ENCODE peak calls at places on chromosomes 2 and 18, in eight cellular contexts. U is heart right ventricle, K is SK-N-SH, C is stomach, H is esophagus muscularis mucosa, V is cardiac muscle cell, A is cardiac fibroblast, M is heart left ventricle. F is an unnamed sample.

GRCh38 chr2:178238144-178238521 is 43.8 kb downstream of the OSBPL6 start:
- DNase-seq in U (no peak), K (no peak), C (no peak), H (no peak), V (no peak), A (peak), M (no peak), F (no peak)

GRCh38 chr18:6414723-6415362 is at the start of gene L3MBTL4:
- DNase-seq in U (peak), K (peak), C (peak), H (peak), V (peak), A (no peak), M (peak), F (no peak)

GRCh38 chr2:66252002-66252545 is 182.9 kb upstream of the MEIS1 start:
- DNase-seq in U (no peak), K (peak), C (no peak), H (no peak), V (no peak), A (no peak), M (no peak), F (no peak)

GRCh38 chr2:156436477-156437085 is 402 bp downstream of the GPD2 start:
- DNase-seq in U (no peak), K (no peak), C (peak), H (no peak), V (no peak), A (peak), M (no peak), F (no peak)

GRCh38 chr2:227871375-227871788 is at the start of gene DAW1:
- DNase-seq in U (peak), K (peak), C (peak), H (no peak), V (peak), A (peak), M (peak), F (peak)

GRCh38 chr2:106314427-106314826 is 120.3 kb upstream of the UXS1 start:
- DNase-seq in U (no peak), K (no peak), C (no peak), H (peak), V (no peak), A (no peak), M (no peak), F (no peak)

GRCh38 chr18:6487968-6488367 is 73.3 kb upstream of the L3MBTL4 start:
- DNase-seq in U (no peak), K (no peak), C (no peak), H (no peak), V (no peak), A (no peak), M (no peak), F (no peak)

GRCh38 chr18:75247601-75248421 is 37.2 kb downstream of the TSHZ1 start:
- DNase-seq in U (no peak), K (no peak), C (no peak), H (no peak), V (no peak), A (peak), M (no peak), F (no peak)

GRCh38 chr2:240571314-240571973 is 3.2 kb downstream of the RNPEPL1 start:
- DNase-seq in U (peak), K (peak), C (no peak), H (no peak), V (no peak), A (no peak), M (peak), F (no peak)

GRCh38 chr2:241652722-241653121 is 15.2 kb downstream of the ATG4B start:
- DNase-seq in U (no peak), K (no peak), C (no peak), H (no peak), V (no peak), A (no peak), M (no peak), F (no peak)

GRCh38 chr18:74604774-74605173 is 7.1 kb downstream of the ZNF407 start:
- DNase-seq in U (no peak), K (no peak), C (no peak), H (peak), V (peak), A (peak), M (no peak), F (no peak)

GRCh38 chr18:76471593-76471992 is 23.4 kb downstream of the ZNF516 start:
- DNase-seq in U (no peak), K (no peak), C (no peak), H (peak), V (no peak), A (no peak), M (no peak), F (no peak)

GRCh38 chr2:6880200-6880733 is 2.7 kb downstream of the RSAD2 start:
- DNase-seq in U (no peak), K (no peak), C (no peak), H (no peak), V (no peak), A (no peak), M (no peak), F (no peak)

GRCh38 chr18:9643549-9643948 is 29.2 kb upstream of the PPP4R1 start:
- DNase-seq in U (no peak), K (no peak), C (no peak), H (no peak), V (peak), A (peak), M (no peak), F (no peak)

GRCh38 chr2:222693837-222694236 is 22.4 kb downstream of the MOGAT1 start:
- DNase-seq in U (no peak), K (no peak), C (no peak), H (no peak), V (no peak), A (peak), M (no peak), F (no peak)

GRCh38 chr2:9327873-9328352 is 95.4 kb downstream of the ITGB1BP1 start:
- DNase-seq in U (no peak), K (no peak), C (no peak), H (no peak), V (no peak), A (peak), M (no peak), F (no peak)

GRCh38 chr18:50079571-50080295 is 115.2 kb downstream of the MYO5B start:
- DNase-seq in U (peak), K (no peak), C (peak), H (no peak), V (no peak), A (no peak), M (peak), F (no peak)

GRCh38 chr2:164061129-164061746 is 325.4 kb upstream of the FIGN start:
- DNase-seq in U (no peak), K (peak), C (peak), H (no peak), V (peak), A (peak), M (no peak), F (no peak)

GRCh38 chr2:121502246-121502645 is 28.4 kb upstream of the RNU4ATAC start:
- DNase-seq in U (no peak), K (no peak), C (no peak), H (no peak), V (no peak), A (peak), M (no peak), F (no peak)

GRCh38 chr2:18430996-18431748 is 129.3 kb downstream of the RDH14 start:
- DNase-seq in U (no peak), K (no peak), C (no peak), H (no peak), V (no peak), A (no peak), M (no peak), F (no peak)

GRCh38 chr2:85194780-85195480 is 61.7 kb downstream of the TCF7L1 start:
- DNase-seq in U (no peak), K (no peak), C (no peak), H (no peak), V (no peak), A (no peak), M (no peak), F (no peak)

GRCh38 chr18:27713037-27713726 is 463.7 kb downstream of the CDH2 start:
- DNase-seq in U (no peak), K (no peak), C (no peak), H (no peak), V (peak), A (peak), M (no peak), F (no peak)

GRCh38 chr2:62287895-62288589 is 92.1 kb downstream of the B3GNT2 start:
- DNase-seq in U (peak), K (peak), C (peak), H (no peak), V (peak), A (peak), M (peak), F (peak)

GRCh38 chr2:160288324-160288723 is 88.3 kb upstream of the ITGB6 start:
- DNase-seq in U (no peak), K (no peak), C (no peak), H (no peak), V (no peak), A (peak), M (no peak), F (no peak)

GRCh38 chr18:70121842-70122241 is 83.6 kb downstream of the RTTN start:
- DNase-seq in U (no peak), K (no peak), C (no peak), H (no peak), V (no peak), A (no peak), M (no peak), F (no peak)

GRCh38 chr2:66170681-66171234 is 264.2 kb upstream of the MEIS1 start:
- DNase-seq in U (no peak), K (no peak), C (no peak), H (no peak), V (no peak), A (no peak), M (no peak), F (no peak)

GRCh38 chr2:15941970-15942710 is 1.8 kb downstream of the MYCN start:
- DNase-seq in U (peak), K (peak), C (peak), H (no peak), V (peak), A (no peak), M (no peak), F (no peak)

GRCh38 chr18:34809697-34810096 is 99.6 kb downstream of the DTNA start:
- DNase-seq in U (peak), K (peak), C (no peak), H (no peak), V (peak), A (peak), M (no peak), F (no peak)

GRCh38 chr2:44770221-44771187 is 171.0 kb upstream of the SIX3 start:
- DNase-seq in U (no peak), K (peak), C (no peak), H (no peak), V (no peak), A (no peak), M (no peak), F (no peak)

GRCh38 chr2:198662916-198663315 is 794.8 kb downstream of the SATB2 start:
- DNase-seq in U (no peak), K (no peak), C (no peak), H (no peak), V (peak), A (no peak), M (no peak), F (no peak)

GRCh38 chr2:168705534-168706470 is 96.6 kb upstream of the NOSTRIN start:
- DNase-seq in U (no peak), K (no peak), C (no peak), H (no peak), V (peak), A (peak), M (no peak), F (no peak)
- TF ChIP-seq CTCF in U (peak), K (peak), C (no peak), H (peak), V (peak), A (peak), M (no peak), F (peak)

DNA sequence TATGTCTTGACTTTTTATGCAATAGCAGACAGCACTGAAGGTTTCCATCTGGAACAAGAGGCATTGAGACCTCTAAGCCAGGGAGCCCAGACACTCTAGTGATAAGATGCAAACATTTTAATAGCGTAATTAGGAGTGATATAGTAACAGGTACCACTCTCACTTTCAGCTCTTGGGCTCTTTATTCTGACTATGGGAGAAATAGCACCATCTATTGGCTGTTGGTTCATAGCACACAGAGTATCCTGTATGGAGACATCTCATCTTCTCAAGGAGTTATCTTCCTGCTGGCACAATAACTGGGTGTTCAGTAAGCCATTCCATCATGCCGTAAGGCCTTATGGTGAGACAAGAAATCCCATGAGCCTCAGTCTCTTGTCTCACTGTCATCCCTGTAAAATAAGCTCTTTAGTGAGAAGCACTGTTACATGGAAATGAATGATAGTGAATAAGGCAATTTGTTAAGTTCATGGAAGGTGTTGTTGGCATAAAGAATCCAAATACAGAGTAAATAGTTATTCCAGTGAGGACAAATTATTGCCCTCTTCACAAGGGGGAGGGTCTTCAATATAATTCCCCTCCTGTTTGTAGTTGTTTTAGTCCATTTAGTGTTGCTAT is 48.3 kb downstream of the THUMPD2 start:
- DNase-seq in U (no peak), K (no peak), C (no peak), H (no peak), V (peak), A (peak), M (no peak), F (no peak)
- TF ChIP-seq CTCF in U (peak), K (peak), C (no peak), H (peak), V (peak), A (peak), M (peak), F (peak)

GRCh38 chr18:54737986-54738385 is 90.3 kb upstream of the RAB27B start:
- DNase-seq in U (no peak), K (no peak), C (no peak), H (no peak), V (no peak), A (peak), M (no peak), F (no peak)
- TF ChIP-seq CTCF in U (no peak), K (no peak), C (no peak), H (no peak), V (no peak), A (no peak), M (no peak), F (no peak)

DNA sequence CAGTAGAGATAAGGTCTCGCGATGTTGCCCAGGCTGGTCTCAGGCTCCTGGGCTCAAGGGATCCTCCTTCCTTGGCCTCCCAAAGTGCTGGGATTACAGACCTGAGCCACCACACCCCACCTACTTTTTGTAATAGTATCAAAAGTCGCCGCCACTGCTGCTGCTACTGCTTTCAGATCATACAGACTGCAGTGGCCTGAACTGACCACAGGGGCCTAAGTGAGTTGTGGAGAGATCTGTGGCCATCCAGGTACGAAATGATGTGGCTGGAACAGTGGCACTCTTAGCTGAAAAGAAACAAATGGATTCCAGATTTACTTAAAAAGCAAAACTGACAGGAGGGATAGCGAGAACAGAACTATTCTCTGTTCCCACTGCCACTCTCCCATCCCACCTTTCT is 32.9 kb upstream of the POMC start:
- DNase-seq in U (no peak), K (no peak), C (no peak), H (no peak), V (no peak), A (no peak), M (no peak), F (no peak)
- TF ChIP-seq CTCF in U (no peak), K (peak), C (no peak), H (peak), V (peak), A (peak), M (no peak), F (peak)

DNA sequence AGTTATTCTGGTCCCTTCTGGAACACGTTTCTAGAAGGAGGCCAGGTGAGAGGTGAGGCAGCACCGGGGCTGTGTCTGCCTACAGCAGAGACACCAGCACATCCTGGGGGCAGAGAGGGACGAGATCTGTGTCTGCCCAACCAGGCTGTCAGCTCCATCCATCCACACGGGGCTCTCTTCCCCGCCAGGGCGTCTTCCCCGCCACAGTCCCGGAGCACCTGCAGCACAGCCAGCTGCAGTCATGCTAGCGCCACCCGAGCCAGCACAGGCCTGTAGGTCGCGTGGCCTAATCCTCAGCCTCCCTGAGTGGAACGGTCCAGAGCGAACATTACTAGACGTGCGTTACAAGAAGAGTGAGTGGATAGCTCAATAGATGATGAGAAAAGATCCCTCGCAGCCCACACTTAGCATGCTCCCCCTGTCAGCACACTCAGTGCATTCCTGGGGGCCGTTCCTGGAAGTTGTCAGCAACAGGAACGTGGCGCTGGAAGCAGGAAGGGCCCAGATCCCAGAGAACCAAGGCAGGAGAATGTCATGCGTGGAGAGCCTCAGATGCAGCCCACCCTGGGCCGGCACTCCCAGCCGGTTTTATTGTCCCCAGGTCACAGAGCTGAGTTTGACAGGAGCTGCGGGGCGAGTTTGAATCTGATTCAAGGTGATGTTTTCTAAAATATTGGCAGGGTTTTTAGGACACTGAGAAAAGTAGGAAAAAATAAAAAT is 179.0 kb downstream of the TWIST2 start:
- DNase-seq in U (no peak), K (peak), C (no peak), H (no peak), V (no peak), A (no peak), M (peak), F (no peak)
- TF ChIP-seq CTCF in U (no peak), K (no peak), C (no peak), H (no peak), V (no peak), A (no peak), M (no peak), F (no peak)

DNA sequence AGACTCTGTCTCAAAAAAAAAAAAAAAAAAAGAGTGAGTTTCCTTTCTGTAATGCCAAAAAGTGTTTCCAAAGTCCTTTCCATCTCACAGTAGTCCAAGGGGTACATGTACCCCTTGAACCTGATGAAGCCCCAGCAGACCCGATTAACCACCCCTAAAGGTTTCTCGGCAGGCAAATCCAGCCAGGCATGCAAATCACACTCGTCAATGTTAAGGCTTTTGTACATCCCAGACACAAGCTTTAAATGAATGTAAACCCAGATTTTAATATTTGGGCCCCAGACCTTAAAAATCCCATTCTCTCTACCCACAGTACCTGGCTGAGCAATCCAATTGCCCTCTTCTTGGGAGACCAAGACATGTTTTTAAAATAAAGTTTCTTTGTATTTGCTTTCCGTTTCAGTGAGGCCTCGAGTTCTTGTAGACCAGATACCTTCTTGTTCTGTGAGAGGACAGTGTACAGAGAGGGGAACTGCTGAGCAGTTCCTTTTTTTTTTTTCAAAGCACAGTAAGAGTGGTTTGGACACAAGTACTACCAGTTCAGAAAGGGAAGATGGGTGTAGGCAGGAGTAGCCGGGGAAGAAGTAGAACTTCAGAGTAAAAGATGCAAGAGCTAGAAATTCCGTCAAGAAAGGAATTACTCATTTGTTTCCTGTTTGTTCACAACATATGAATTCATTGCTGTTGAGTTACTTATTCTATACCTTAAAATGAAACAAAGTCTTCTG is at the start of gene NLRC4:
- DNase-seq in U (no peak), K (no peak), C (no peak), H (no peak), V (no peak), A (no peak), M (no peak), F (peak)
- TF ChIP-seq CTCF in U (no peak), K (no peak), C (no peak), H (no peak), V (no peak), A (no peak), M (no peak), F (no peak)

GRCh38 chr2:237574894-237575868 is 8.8 kb downstream of the PRLH start:
- DNase-seq in U (peak), K (no peak), C (peak), H (no peak), V (no peak), A (peak), M (no peak), F (no peak)
- TF ChIP-seq CTCF in U (no peak), K (no peak), C (no peak), H (no peak), V (no peak), A (no peak), M (no peak), F (no peak)